ENCODE peak calls at places on chromosomes 4 and X, in six cellular contexts. X, K, H, S, E and Z are unnamed samples.

GRCh38 chrX:74521961-74522833 is 92.2 kb downstream of the RLIM start:
- DNase-seq in X (no peak), K (no peak), H (peak; percentile 28), S (no peak), E (peak; percentile 64), Z (no peak)

GRCh38 chrX:115911967-115912366 is 258.6 kb upstream of the AGTR2 start:
- DNase-seq in X (no peak), K (no peak), H (no peak), S (no peak), E (no peak), Z (no peak)

GRCh38 chrX:137999071-137999470 is 433.1 kb downstream of the ZIC3 start:
- DNase-seq in X (no peak), K (no peak), H (no peak), S (no peak), E (no peak), Z (no peak)

GRCh38 chrX:73481521-73481920 is 34.7 kb downstream of the CDX4 start:
- DNase-seq in X (no peak), K (no peak), H (no peak), S (no peak), E (no peak), Z (no peak)

GRCh38 chrX:152637649-152638442 is at the start of gene GABRQ:
- DNase-seq in X (peak; percentile 93), K (peak; percentile 94), H (no peak), S (peak; percentile 69), E (no peak), Z (peak; percentile 73)

GRCh38 chr4:84498203-84499026 is 677 bp downstream of the NKX6-1 start:
- DNase-seq in X (no peak), K (peak; percentile 52), H (peak; percentile 43), S (no peak), E (peak; percentile 7), Z (no peak)

GRCh38 chrX:48474127-48474526 is 1.9 kb upstream of the FTSJ1 start:
- DNase-seq in X (peak; percentile 47), K (no peak), H (peak; percentile 38), S (no peak), E (no peak), Z (no peak)

GRCh38 chrX:54483946-54484345 is 12.1 kb downstream of the FGD1 start:
- DNase-seq in X (no peak), K (no peak), H (no peak), S (no peak), E (no peak), Z (no peak)

GRCh38 chrX:387729-388128 is 1.0 kb upstream of the PPP2R3B start:
- DNase-seq in X (no peak), K (no peak), H (no peak), S (no peak), E (no peak), Z (no peak)

GRCh38 chr4:636628-636950 is 11.2 kb downstream of the PDE6B start:
- DNase-seq in X (no peak), K (no peak), H (no peak), S (no peak), E (no peak), Z (no peak)

GRCh38 chrX:124842205-124842604 is 477.5 kb upstream of the TEX13C start:
- DNase-seq in X (no peak), K (no peak), H (no peak), S (no peak), E (no peak), Z (no peak)

GRCh38 chrX:124836786-124837185 is 482.9 kb upstream of the TEX13C start:
- DNase-seq in X (no peak), K (no peak), H (no peak), S (no peak), E (no peak), Z (no peak)
- H2BK15ac ChIP-seq in X (no peak overlapping the region), K (no peak overlapping the region), H (no peak overlapping the region), S (no peak overlapping the region), E (no peak overlapping the region), Z (no peak overlapping the region)

GRCh38 chrX:133681416-133681815 is 266.1 kb upstream of the GPC4 start:
- DNase-seq in X (no peak), K (no peak), H (no peak), S (no peak), E (no peak), Z (no peak)
- H2BK15ac ChIP-seq in X (no peak overlapping the region), K (no peak overlapping the region), H (no peak overlapping the region), S (no peak overlapping the region), E (no peak overlapping the region), Z (no peak overlapping the region)

GRCh38 chr4:160352637-160353036 is 1249.8 kb downstream of the RAPGEF2 start:
- DNase-seq in X (no peak), K (no peak), H (no peak), S (no peak), E (no peak), Z (no peak)

GRCh38 chr4:160351018-160351417 is 1248.1 kb downstream of the RAPGEF2 start:
- DNase-seq in X (no peak), K (no peak), H (no peak), S (no peak), E (no peak), Z (no peak)

DNA sequence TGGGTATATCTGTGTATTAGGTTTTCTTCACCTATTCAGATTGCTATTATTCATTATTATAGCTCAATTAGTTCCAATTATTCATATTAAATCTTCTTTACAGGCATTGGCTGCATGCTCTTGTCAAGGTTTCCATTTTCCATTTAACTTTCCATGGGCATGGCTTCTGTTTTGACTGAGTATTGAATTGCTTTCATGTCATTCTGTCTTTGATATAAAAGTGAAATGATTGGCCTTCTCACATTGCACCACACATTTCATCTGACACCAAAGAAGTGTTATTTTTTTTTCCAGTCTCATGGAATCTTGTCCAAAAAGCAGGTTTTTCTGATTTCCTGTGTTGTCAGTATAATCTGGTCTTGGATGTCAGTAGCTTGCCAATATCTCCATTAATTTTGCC is 1244.3 kb downstream of the RAPGEF2 start:
- DNase-seq in X (no peak), K (no peak), H (no peak), S (no peak), E (no peak), Z (no peak)
- H2BK15ac ChIP-seq in X (no peak overlapping the region), K (no peak overlapping the region), H (no peak overlapping the region), S (no peak overlapping the region), E (no peak overlapping the region), Z (no peak overlapping the region)

DNA sequence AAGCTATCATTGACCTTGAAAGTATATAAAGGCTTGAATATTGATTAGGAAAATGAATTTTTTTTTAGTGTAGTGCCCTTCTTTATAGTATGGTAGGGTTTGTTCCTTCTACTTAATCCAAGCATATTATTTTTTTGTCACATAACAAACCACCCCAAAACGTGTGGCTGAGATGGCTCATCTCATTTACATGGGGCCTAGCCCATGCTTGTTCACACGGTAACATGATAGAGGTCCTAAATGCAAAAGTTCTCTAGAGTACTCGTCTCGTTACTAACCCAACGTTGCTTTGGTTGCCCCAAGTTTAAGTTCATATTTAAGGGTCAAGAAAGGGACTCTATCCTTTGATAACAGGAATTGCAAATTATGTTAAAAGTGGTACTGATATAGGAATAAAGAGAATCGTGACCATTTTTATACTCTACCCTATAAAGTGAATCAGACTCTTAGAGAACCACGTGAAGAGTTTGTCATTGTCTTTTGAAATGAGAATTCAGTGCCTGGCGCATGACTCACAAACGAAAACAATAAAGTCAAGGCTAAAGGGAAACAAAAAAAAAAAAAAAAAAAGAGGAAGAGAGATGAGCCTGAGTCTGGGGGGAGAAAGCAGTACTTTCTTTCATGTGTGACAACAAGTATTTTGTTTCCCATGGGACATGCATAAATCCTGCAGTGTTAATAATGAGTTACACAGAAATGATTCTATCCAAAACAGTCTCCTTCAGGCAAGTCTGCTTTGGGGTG is 402.8 kb upstream of the NWD2 start:
- DNase-seq in X (no peak), K (no peak), H (no peak), S (no peak), E (no peak), Z (no peak)
- H2BK15ac ChIP-seq in X (no peak overlapping the region), K (no peak overlapping the region), H (no peak overlapping the region), S (no peak overlapping the region), E (no peak overlapping the region), Z (no peak overlapping the region)